ENCODE peak calls at places on chromosome 5, in six cellular contexts. X is HEK293T, N is HepG2, A is A549, Q is GM12878, C is K562. V is an unnamed sample.

GRCh38 chr5:1208743-1209551 is 7.6 kb downstream of the SLC6A19 start:
- DNase-seq in X (no peak), N (no peak), A (peak), Q (no peak), C (no peak), V (no peak)

GRCh38 chr5:124746916-124747769 is 704 bp upstream of the ZNF608 start:
- DNase-seq in X (peak), N (peak), A (peak), Q (peak), C (no peak), V (peak)

GRCh38 chr5:14204011-14204670 is 61.0 kb downstream of the TRIO start:
- DNase-seq in X (no peak), N (no peak), A (no peak), Q (no peak), C (no peak), V (no peak)

GRCh38 chr5:178839319-178839704 is 20.4 kb upstream of the ZNF354B start:
- DNase-seq in X (peak), N (peak), A (no peak), Q (no peak), C (peak), V (no peak)

GRCh38 chr5:92909545-92909962 is 671.5 kb downstream of the NR2F1-AS1 start:
- DNase-seq in X (peak), N (peak), A (no peak), Q (no peak), C (no peak), V (peak)

GRCh38 chr5:159877894-159878448 is 38.3 kb upstream of the ADRA1B start:
- DNase-seq in X (no peak), N (no peak), A (no peak), Q (no peak), C (no peak), V (no peak)

GRCh38 chr5:100890514-100891008 is 12.5 kb downstream of the ST8SIA4 start:
- DNase-seq in X (no peak), N (no peak), A (no peak), Q (peak), C (no peak), V (no peak)

GRCh38 chr5:99032234-99033013 is 103.6 kb upstream of the CHD1 start:
- DNase-seq in X (peak), N (peak), A (peak), Q (no peak), C (peak), V (peak)

GRCh38 chr5:156475182-156475830 is 148.3 kb downstream of the SGCD start:
- DNase-seq in X (no peak), N (no peak), A (no peak), Q (no peak), C (no peak), V (peak)

GRCh38 chr5:68740204-68740910 is 353.5 kb upstream of the SLC30A5 start:
- DNase-seq in X (no peak), N (no peak), A (no peak), Q (peak), C (no peak), V (no peak)

GRCh38 chr5:158060216-158060615 is 201.3 kb upstream of the CLINT1 start:
- DNase-seq in X (no peak), N (no peak), A (no peak), Q (no peak), C (no peak), V (no peak)

GRCh38 chr5:160702856-160703453 is 149.1 kb downstream of the ATP10B start:
- DNase-seq in X (no peak), N (no peak), A (no peak), Q (peak), C (no peak), V (no peak)

GRCh38 chr5:59275537-59276276 is 617.8 kb downstream of the PDE4D start:
- DNase-seq in X (peak), N (no peak), A (no peak), Q (no peak), C (no peak), V (peak)

GRCh38 chr5:113142186-113142585 is 165.6 kb downstream of the DCP2 start:
- DNase-seq in X (no peak), N (no peak), A (no peak), Q (no peak), C (no peak), V (no peak)

DNA sequence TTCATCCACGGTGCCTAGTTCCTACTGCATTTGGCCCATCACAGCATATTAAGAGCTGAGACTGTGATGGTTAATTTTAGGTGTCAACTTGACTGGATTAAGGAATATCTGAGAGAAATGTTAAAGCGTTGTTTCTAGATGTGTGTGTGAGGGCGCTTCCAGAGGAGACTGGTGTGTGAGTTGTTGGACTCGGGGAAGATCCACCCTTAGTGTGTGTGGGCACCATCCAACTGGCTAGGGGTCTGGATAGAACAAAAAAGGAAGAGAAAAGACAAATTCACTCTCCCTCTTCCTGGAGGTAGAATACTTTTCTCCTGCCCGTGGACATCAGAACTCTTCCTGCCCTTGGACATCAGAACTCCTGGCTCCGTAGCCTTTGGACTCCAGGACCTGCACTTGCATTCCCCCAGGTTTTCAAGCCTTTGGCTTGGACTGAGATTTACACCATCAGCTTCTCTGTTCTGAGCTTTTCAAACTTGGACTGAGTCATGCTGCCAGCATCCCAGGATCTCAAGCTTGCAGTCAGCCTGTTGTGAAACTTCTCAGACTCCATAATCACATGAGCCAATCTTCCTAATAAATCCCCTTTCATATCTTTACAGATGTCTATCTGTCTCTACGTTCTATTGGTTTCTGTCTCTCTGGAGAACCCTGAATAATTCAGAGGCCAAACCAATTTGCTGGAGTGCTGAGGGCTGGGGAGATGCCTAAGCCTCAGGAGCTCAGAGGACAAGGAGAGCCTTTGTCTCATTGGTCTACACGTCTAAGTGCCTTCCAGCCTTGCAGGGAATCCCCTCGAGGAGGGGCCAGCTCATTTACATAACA is 164.5 kb downstream of the DCP2 start:
- DNase-seq in X (no peak), N (no peak), A (no peak), Q (no peak), C (no peak), V (peak)
- TF ChIP-seq BHLHE40 in X (no peak), N (no peak), A (no peak), Q (no peak), C (no peak), V (peak)

DNA sequence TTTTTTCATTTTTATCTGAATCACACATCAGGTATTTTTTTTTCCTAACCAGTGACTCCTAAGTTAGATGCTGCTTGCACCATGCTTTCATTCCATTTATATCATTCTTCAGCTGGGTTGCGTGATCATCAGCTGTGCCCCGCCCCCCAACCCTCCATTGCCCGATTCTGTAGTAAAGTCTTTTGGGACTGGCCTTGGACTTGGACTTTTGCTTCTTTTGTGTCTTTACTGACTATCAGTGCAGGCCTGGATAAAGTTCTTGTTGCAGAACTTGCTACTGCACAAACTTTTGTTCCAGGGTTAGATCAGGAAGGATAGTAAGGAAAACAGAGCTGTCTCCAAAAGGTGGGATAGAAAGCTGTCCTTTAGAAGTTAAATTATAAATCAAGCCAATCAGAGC is 38.5 kb downstream of the SLC22A5 start:
- DNase-seq in X (no peak), N (no peak), A (no peak), Q (no peak), C (no peak), V (no peak)
- TF ChIP-seq BHLHE40 in X (no peak), N (no peak), A (no peak), Q (no peak), C (no peak), V (no peak)

GRCh38 chr5:40441733-40442132 is 238.0 kb upstream of the PTGER4 start:
- DNase-seq in X (no peak), N (peak), A (no peak), Q (no peak), C (no peak), V (no peak)

GRCh38 chr5:40446910-40447309 is 232.8 kb upstream of the PTGER4 start:
- DNase-seq in X (no peak), N (peak), A (peak), Q (no peak), C (no peak), V (peak)

GRCh38 chr5:40447438-40447837 is 232.3 kb upstream of the PTGER4 start:
- DNase-seq in X (no peak), N (no peak), A (no peak), Q (no peak), C (no peak), V (peak)

GRCh38 chr5:40437452-40437861 is 242.3 kb upstream of the PTGER4 start:
- DNase-seq in X (no peak), N (no peak), A (no peak), Q (no peak), C (no peak), V (peak)

DNA sequence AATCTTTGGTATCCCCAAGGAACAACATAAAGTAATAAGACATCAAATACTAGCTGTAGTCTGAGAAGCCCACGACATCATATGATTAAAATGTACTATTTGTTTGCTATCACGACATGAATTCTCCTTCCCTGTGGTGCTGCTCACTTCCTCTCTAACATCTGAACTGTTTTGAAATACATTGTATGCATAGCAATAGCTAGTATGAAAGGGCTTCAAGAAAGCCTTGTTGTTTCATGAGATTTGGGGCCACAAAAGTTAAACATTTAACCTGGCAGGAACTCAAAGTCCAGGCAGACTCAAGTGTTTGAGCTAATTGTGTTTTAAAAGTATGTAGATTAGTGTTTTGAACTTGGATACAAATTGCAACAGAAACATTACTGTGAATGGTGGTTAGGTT is 237.4 kb upstream of the PTGER4 start:
- DNase-seq in X (no peak), N (peak), A (no peak), Q (no peak), C (no peak), V (peak)
- TF ChIP-seq BHLHE40 in X (no peak), N (no peak), A (no peak), Q (no peak), C (no peak), V (no peak)

GRCh38 chr5:75366787-75367186 is 29.8 kb downstream of the HMGCR start:
- DNase-seq in X (no peak), N (no peak), A (no peak), Q (peak), C (no peak), V (no peak)
- TF ChIP-seq BHLHE40 in X (no peak), N (no peak), A (no peak), Q (peak), C (no peak), V (no peak)

GRCh38 chr5:123452401-123452800 is 29.2 kb upstream of the CEP120 start:
- DNase-seq in X (no peak), N (no peak), A (no peak), Q (no peak), C (no peak), V (no peak)

GRCh38 chr5:123455640-123456039 is 32.4 kb upstream of the CEP120 start:
- DNase-seq in X (no peak), N (no peak), A (no peak), Q (no peak), C (no peak), V (no peak)

GRCh38 chr5:123456242-123456641 is 33.0 kb upstream of the CEP120 start:
- DNase-seq in X (no peak), N (no peak), A (no peak), Q (no peak), C (no peak), V (no peak)

GRCh38 chr5:123455095-123455494 is 31.9 kb upstream of the CEP120 start:
- DNase-seq in X (no peak), N (no peak), A (no peak), Q (no peak), C (no peak), V (no peak)

DNA sequence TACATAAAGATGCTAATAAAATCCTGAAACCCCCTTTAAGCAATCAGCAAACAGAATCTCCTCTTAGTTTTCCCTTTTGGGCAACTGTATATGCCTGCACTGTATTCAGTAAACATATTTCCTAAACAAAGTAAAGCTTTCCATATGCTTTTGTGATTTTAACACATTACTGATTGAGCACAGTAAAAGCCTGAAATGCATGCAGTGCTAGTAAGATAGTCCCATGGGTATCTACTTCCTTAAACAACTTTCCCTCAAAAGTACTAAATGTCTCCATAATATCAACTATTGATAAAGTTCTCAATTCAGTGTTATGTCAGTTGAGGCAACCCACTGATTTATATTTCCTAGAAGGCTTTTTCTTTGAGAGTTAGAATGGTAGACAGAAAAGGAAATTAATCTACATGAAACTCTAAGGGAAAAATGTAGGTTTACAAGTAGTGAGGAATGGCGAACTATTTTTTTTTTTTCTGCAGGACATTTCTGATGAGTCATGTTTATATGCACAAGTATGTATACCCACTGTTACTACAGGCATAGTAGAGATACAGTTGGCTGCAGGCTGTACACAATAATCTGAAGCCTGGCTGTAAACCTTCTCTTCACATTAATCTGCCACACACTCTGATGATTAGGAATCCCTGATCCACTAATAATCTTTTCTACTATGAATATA is 31.2 kb upstream of the CEP120 start:
- DNase-seq in X (no peak), N (no peak), A (no peak), Q (no peak), C (no peak), V (peak)
- TF ChIP-seq BHLHE40 in X (no peak), N (no peak), A (no peak), Q (no peak), C (no peak), V (no peak)